ENCODE peak calls at places on chromosome 14, in ten cellular contexts. X is HCT116, Z is tibial artery, Q is psoas muscle, Y is IMR-90, T is A549, O is PC-3, U is brain microvascular endothelial cell, M is fibroblast of lung, G is Karpas-422. J is an unnamed sample.

GRCh38 chr14:106843951-106844483 is 1317.6 kb downstream of the TMEM121 start:
- DNase-seq in X (no peak), Z (no peak), Q (no peak), Y (no peak), T (no peak), O (peak), U (no peak), M (no peak), G (peak), J (no peak)

GRCh38 chr14:56189306-56189705 is 71.1 kb downstream of the PELI2 start:
- DNase-seq in X (no peak), Z (no peak), Q (no peak), Y (peak), T (peak), O (peak), U (no peak), M (peak), G (no peak), J (no peak)

GRCh38 chr14:24481622-24482324 is 26.3 kb downstream of the CMA1 start:
- DNase-seq in X (peak), Z (no peak), Q (peak), Y (peak), T (peak), O (peak), U (peak), M (no peak), G (peak), J (peak)

GRCh38 chr14:78970677-78971076 is 800.5 kb downstream of the NRXN3 start:
- DNase-seq in X (no peak), Z (no peak), Q (no peak), Y (no peak), T (no peak), O (peak), U (peak), M (peak), G (no peak), J (no peak)

GRCh38 chr14:38208825-38209562 is 1.3 kb downstream of the SSTR1 start:
- DNase-seq in X (no peak), Z (no peak), Q (peak), Y (peak), T (no peak), O (no peak), U (no peak), M (peak), G (no peak), J (peak)

GRCh38 chr14:75568791-75569190 is 9.6 kb upstream of the FLVCR2 start:
- DNase-seq in X (no peak), Z (no peak), Q (no peak), Y (no peak), T (no peak), O (no peak), U (no peak), M (no peak), G (no peak), J (no peak)

GRCh38 chr14:61322799-61323290 is 1.5 kb downstream of the PRKCH start:
- DNase-seq in X (peak), Z (no peak), Q (no peak), Y (peak), T (peak), O (peak), U (no peak), M (peak), G (no peak), J (peak)

GRCh38 chr14:93285048-93285447 is 47.8 kb downstream of the BTBD7 start:
- DNase-seq in X (no peak), Z (no peak), Q (no peak), Y (peak), T (no peak), O (no peak), U (peak), M (peak), G (no peak), J (no peak)

GRCh38 chr14:32706672-32707071 is 232.0 kb upstream of the NPAS3 start:
- DNase-seq in X (no peak), Z (no peak), Q (no peak), Y (no peak), T (no peak), O (no peak), U (no peak), M (no peak), G (no peak), J (no peak)

GRCh38 chr14:73269729-73270651 is 32.7 kb downstream of the PAPLN start:
- DNase-seq in X (no peak), Z (no peak), Q (peak), Y (peak), T (no peak), O (no peak), U (no peak), M (peak), G (peak), J (peak)

GRCh38 chr14:74508844-74509428 is 15.4 kb downstream of the ISCA2 start:
- DNase-seq in X (no peak), Z (peak), Q (no peak), Y (no peak), T (no peak), O (no peak), U (no peak), M (no peak), G (no peak), J (no peak)

GRCh38 chr14:68702578-68702977 is 90.3 kb downstream of the ZFP36L1 start:
- DNase-seq in X (no peak), Z (no peak), Q (no peak), Y (no peak), T (no peak), O (no peak), U (no peak), M (no peak), G (no peak), J (no peak)

GRCh38 chr14:40292664-40293063 is 860.4 kb upstream of the FBXO33 start:
- DNase-seq in X (no peak), Z (no peak), Q (no peak), Y (no peak), T (no peak), O (no peak), U (no peak), M (no peak), G (no peak), J (no peak)

GRCh38 chr14:49306152-49306751 is 279.9 kb downstream of the RPS29 start:
- DNase-seq in X (peak), Z (no peak), Q (no peak), Y (peak), T (peak), O (peak), U (no peak), M (peak), G (peak), J (no peak)

GRCh38 chr14:56108057-56108456 is 10.2 kb upstream of the PELI2 start:
- DNase-seq in X (no peak), Z (no peak), Q (no peak), Y (no peak), T (no peak), O (no peak), U (no peak), M (no peak), G (no peak), J (no peak)

GRCh38 chr14:74825008-74825407 is 50.9 kb downstream of the PROX2 start:
- DNase-seq in X (no peak), Z (no peak), Q (no peak), Y (peak), T (no peak), O (no peak), U (no peak), M (peak), G (peak), J (no peak)

GRCh38 chr14:83994020-83994419 is 1535.9 kb upstream of the FLRT2 start:
- DNase-seq in X (no peak), Z (no peak), Q (no peak), Y (peak), T (no peak), O (no peak), U (peak), M (peak), G (no peak), J (no peak)

GRCh38 chr14:98494582-98494981 is 777.4 kb downstream of the BCL11B start:
- DNase-seq in X (no peak), Z (no peak), Q (no peak), Y (no peak), T (peak), O (peak), U (no peak), M (peak), G (no peak), J (no peak)

GRCh38 chr14:21382095-21382494 is 1.7 kb downstream of the SUPT16H start:
- DNase-seq in X (no peak), Z (no peak), Q (no peak), Y (no peak), T (no peak), O (no peak), U (no peak), M (peak), G (peak), J (no peak)
- H3K4me3 ChIP-seq in X (peak), Z (no peak), Q (peak), Y (no peak), T (peak), O (peak), U (peak), M (peak), G (peak), J (no peak)

DNA sequence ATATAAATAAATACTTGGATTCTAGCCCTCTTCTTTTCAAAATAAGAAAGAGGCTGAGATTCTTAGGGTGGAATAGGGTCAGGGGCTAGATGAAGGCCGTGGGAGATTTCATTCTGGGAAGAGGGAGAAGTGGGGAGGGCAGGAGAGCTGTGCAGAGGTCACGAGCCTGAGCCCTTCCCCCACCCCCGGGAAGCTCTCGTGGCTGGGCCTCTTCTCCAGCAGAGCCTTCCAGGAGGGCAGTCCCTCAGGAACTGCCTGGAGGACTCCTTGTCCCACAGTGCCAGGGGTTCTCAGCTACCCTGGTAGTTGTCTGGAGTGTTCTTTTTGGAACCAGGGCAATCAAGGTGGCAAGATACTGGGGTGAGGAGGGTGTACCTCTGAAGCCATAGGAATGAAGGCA is 94.0 kb downstream of the ESR2 start:
- DNase-seq in X (no peak), Z (no peak), Q (no peak), Y (no peak), T (no peak), O (no peak), U (no peak), M (no peak), G (no peak), J (peak)
- H3K27ac ChIP-seq in X (no peak), Z (no peak), Q (peak), Y (no peak), T (no peak), O (no peak), U (no peak), M (no peak), G (peak), J (peak)

GRCh38 chr14:53147893-53148292 is 5.2 kb downstream of the DDHD1 start:
- DNase-seq in X (no peak), Z (no peak), Q (no peak), Y (no peak), T (no peak), O (no peak), U (no peak), M (no peak), G (no peak), J (no peak)
- H3K4me3 ChIP-seq in X (no peak), Z (no peak), Q (no peak), Y (no peak), T (no peak), O (no peak), U (no peak), M (no peak), G (no peak), J (no peak)

DNA sequence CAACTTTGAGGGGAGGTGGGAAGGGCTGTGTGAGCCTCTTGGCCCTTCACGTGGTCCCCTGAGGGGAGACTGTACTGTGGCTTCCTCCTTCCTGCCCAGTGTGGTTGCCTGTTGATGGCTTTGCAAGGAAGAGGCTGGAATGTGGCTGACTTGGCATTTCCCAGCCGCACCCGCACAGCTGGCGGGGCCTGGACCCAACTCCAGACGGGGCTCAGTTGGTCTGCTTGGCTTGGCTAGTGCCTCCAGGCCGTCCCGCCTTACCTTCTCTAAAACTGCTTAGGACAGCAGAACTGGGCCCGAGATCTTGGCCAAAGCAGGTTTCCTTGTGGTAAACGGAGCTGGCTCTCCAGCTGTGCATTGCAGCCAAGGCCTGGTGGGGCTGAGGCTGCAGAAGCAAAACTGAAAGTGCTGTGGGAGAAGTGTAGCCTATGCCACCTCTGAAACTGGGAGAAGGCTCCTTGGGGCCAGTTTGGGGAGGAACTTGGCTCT is 139.5 kb downstream of the SMOC1 start:
- DNase-seq in X (no peak), Z (peak), Q (peak), Y (peak), T (no peak), O (no peak), U (no peak), M (peak), G (no peak), J (no peak)
- H3K27ac ChIP-seq in X (no peak), Z (peak), Q (no peak), Y (no peak), T (peak), O (no peak), U (no peak), M (no peak), G (no peak), J (no peak)

GRCh38 chr14:104683653-104684448 is 5.6 kb upstream of the INF2 start:
- DNase-seq in X (no peak), Z (peak), Q (no peak), Y (no peak), T (no peak), O (no peak), U (no peak), M (no peak), G (no peak), J (no peak)

GRCh38 chr14:104681689-104682074 is 7.7 kb upstream of the INF2 start:
- DNase-seq in X (no peak), Z (peak), Q (peak), Y (peak), T (peak), O (peak), U (peak), M (peak), G (no peak), J (peak)

GRCh38 chr14:104680806-104681688 is 8.4 kb upstream of the INF2 start:
- DNase-seq in X (no peak), Z (peak), Q (peak), Y (peak), T (peak), O (peak), U (peak), M (peak), G (peak), J (no peak)

GRCh38 chr14:104680056-104680805 is 9.2 kb upstream of the INF2 start:
- DNase-seq in X (no peak), Z (peak), Q (peak), Y (peak), T (peak), O (peak), U (peak), M (peak), G (no peak), J (no peak)

DNA sequence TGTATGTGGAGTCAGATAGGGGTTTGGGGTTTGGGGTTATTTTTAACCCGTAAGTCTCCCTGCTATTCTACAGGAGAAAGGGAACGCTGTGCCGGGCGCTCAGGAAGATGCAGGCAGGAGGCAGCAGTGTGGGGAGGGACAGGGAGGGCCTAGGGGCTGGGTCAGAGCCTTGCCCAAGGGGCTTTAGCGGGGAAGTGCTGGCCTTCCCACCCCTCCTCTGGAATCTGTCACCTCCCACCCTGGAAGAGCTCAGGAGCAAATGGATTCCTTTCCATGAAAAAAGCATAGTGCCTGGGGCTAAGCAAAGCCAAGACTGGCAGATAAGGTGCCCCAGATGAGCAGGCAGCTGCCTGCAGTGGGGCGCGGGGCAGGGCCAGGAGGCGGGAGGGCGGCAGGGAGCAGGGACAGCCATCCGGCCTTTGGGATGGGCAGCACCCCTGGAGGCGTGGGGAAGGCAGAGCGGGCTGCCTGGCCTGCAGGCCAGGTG is 7.3 kb upstream of the INF2 start:
- DNase-seq in X (no peak), Z (no peak), Q (no peak), Y (no peak), T (peak), O (peak), U (no peak), M (no peak), G (no peak), J (no peak)
- H3K4me3 ChIP-seq in X (peak), Z (peak), Q (peak), Y (peak), T (peak), O (peak), U (peak), M (peak), G (no peak), J (no peak)

J was measured in thyroid gland.